ENCODE peak calls at places on chromosomes 13 and 19, in five cellular contexts. One of them, this sample, is unnamed. For H3K4me1, the result is how much of the 10 kb centered on the place peaks cover.

GRCh38 chr19:6350688-6351087 is 10.6 kb upstream of the CLPP start:
- DNase-seq in heart right ventricle: no peak
- DNase-seq in Peyer's patch: no peak
- DNase-seq in mesendoderm: no peak
- DNase-seq in pancreas: no peak
- DNase-seq in this sample: no peak

GRCh38 chr19:41687419-41687818 is 651 bp downstream of the CEACAM7 start:
- DNase-seq in Peyer's patch: no peak
- DNase-seq in pancreas: no peak
- DNase-seq in mesendoderm: no peak
- DNase-seq in heart right ventricle: no peak
- DNase-seq in this sample: no peak

GRCh38 chr13:93217701-93218100 is 8.9 kb upstream of the GPC6 start:
- DNase-seq in mesendoderm: no peak
- DNase-seq in heart right ventricle: no peak
- DNase-seq in pancreas: no peak
- DNase-seq in Peyer's patch: no peak
- DNase-seq in this sample: no peak

GRCh38 chr13:41196620-41197019 is 2.3 kb upstream of the KBTBD7 start:
- DNase-seq in mesendoderm: peak
- DNase-seq in pancreas: no peak
- DNase-seq in Peyer's patch: no peak
- DNase-seq in heart right ventricle: no peak
- DNase-seq in this sample: no peak

GRCh38 chr13:30142502-30143211 is 164.7 kb downstream of the KATNAL1 start:
- DNase-seq in mesendoderm: peak
- DNase-seq in Peyer's patch: no peak
- DNase-seq in pancreas: no peak
- DNase-seq in heart right ventricle: no peak
- DNase-seq in this sample: peak

GRCh38 chr13:34076943-34077703 is 259.2 kb downstream of the RFC3 start:
- DNase-seq in heart right ventricle: no peak
- DNase-seq in pancreas: no peak
- DNase-seq in mesendoderm: peak
- DNase-seq in Peyer's patch: no peak
- DNase-seq in this sample: no peak

GRCh38 chr13:82900453-82900852 is 981.8 kb downstream of the SLITRK1 start:
- DNase-seq in Peyer's patch: no peak
- DNase-seq in mesendoderm: no peak
- DNase-seq in heart right ventricle: no peak
- DNase-seq in pancreas: no peak
- DNase-seq in this sample: no peak

GRCh38 chr13:53250272-53250875 is 221.8 kb downstream of the OLFM4 start:
- DNase-seq in pancreas: no peak
- DNase-seq in heart right ventricle: peak
- DNase-seq in Peyer's patch: no peak
- DNase-seq in mesendoderm: peak
- DNase-seq in this sample: no peak

GRCh38 chr19:40622773-40623075 is 21.6 kb downstream of the LTBP4 start:
- DNase-seq in mesendoderm: no peak
- DNase-seq in pancreas: peak
- DNase-seq in Peyer's patch: no peak
- DNase-seq in heart right ventricle: no peak
- DNase-seq in this sample: no peak

GRCh38 chr19:30391554-30392551 is 19.7 kb downstream of the ZNF536 start:
- DNase-seq in heart right ventricle: no peak
- DNase-seq in pancreas: no peak
- DNase-seq in mesendoderm: peak
- DNase-seq in Peyer's patch: no peak
- DNase-seq in this sample: peak

GRCh38 chr13:66312312-66313087 is 917.6 kb downstream of the PCDH9 start:
- DNase-seq in mesendoderm: no peak
- DNase-seq in Peyer's patch: no peak
- DNase-seq in heart right ventricle: no peak
- DNase-seq in pancreas: no peak
- DNase-seq in this sample: no peak

GRCh38 chr19:47032171-47032811 is 12.7 kb downstream of the NPAS1 start:
- DNase-seq in mesendoderm: peak
- DNase-seq in heart right ventricle: no peak
- DNase-seq in Peyer's patch: peak
- DNase-seq in pancreas: peak
- DNase-seq in this sample: peak

GRCh38 chr13:40812724-40813445 is 23.5 kb downstream of the SLC25A15 start:
- DNase-seq in heart right ventricle: no peak
- DNase-seq in mesendoderm: no peak
- DNase-seq in Peyer's patch: no peak
- DNase-seq in pancreas: peak
- DNase-seq in this sample: no peak

GRCh38 chr13:52809310-52809769 is 39.1 kb downstream of the PCDH8 start:
- DNase-seq in pancreas: peak
- DNase-seq in heart right ventricle: peak
- DNase-seq in Peyer's patch: peak
- DNase-seq in mesendoderm: peak
- DNase-seq in this sample: peak

GRCh38 chr13:86856996-86857395 is 814.2 kb upstream of the SLITRK5 start:
- DNase-seq in Peyer's patch: no peak
- DNase-seq in pancreas: no peak
- DNase-seq in mesendoderm: peak
- DNase-seq in heart right ventricle: no peak
- DNase-seq in this sample: no peak

GRCh38 chr19:44807652-44808462 is 1.0 kb upstream of the BCAM start:
- DNase-seq in pancreas: no peak
- DNase-seq in heart right ventricle: peak
- DNase-seq in Peyer's patch: no peak
- DNase-seq in mesendoderm: peak
- DNase-seq in this sample: peak

GRCh38 chr19:5718032-5718578 is 1.8 kb downstream of the LONP1 start:
- DNase-seq in Peyer's patch: no peak
- DNase-seq in pancreas: no peak
- DNase-seq in heart right ventricle: no peak
- DNase-seq in mesendoderm: no peak
- DNase-seq in this sample: no peak

GRCh38 chr13:40189426-40189825 is 477.0 kb downstream of the FOXO1 start:
- DNase-seq in Peyer's patch: no peak
- DNase-seq in heart right ventricle: no peak
- DNase-seq in mesendoderm: no peak
- DNase-seq in pancreas: no peak
- DNase-seq in this sample: no peak

GRCh38 chr13:20371825-20372224 is 139.7 kb upstream of the GJB6 start:
- DNase-seq in Peyer's patch: no peak
- DNase-seq in pancreas: no peak
- DNase-seq in mesendoderm: no peak
- DNase-seq in heart right ventricle: no peak
- DNase-seq in this sample: no peak
- H3K4me1 ChIP-seq in Peyer's patch: under half
- H3K4me1 ChIP-seq in pancreas: under half
- H3K4me1 ChIP-seq in mesendoderm: under half
- H3K4me1 ChIP-seq in heart right ventricle: under half
- H3K4me1 ChIP-seq in this sample: under half

GRCh38 chr13:50389726-50390125 is 374.5 kb downstream of the KCNRG start:
- DNase-seq in Peyer's patch: no peak
- DNase-seq in pancreas: no peak
- DNase-seq in mesendoderm: no peak
- DNase-seq in heart right ventricle: no peak
- DNase-seq in this sample: no peak

GRCh38 chr13:50386527-50387123 is 371.4 kb downstream of the KCNRG start:
- DNase-seq in heart right ventricle: no peak
- DNase-seq in pancreas: no peak
- DNase-seq in mesendoderm: peak
- DNase-seq in Peyer's patch: no peak
- DNase-seq in this sample: no peak

GRCh38 chr13:50384724-50385123 is 369.5 kb downstream of the KCNRG start:
- DNase-seq in pancreas: no peak
- DNase-seq in mesendoderm: no peak
- DNase-seq in Peyer's patch: no peak
- DNase-seq in heart right ventricle: no peak
- DNase-seq in this sample: no peak

GRCh38 chr13:50388481-50388880 is 373.2 kb downstream of the KCNRG start:
- DNase-seq in pancreas: no peak
- DNase-seq in Peyer's patch: no peak
- DNase-seq in mesendoderm: no peak
- DNase-seq in heart right ventricle: no peak
- DNase-seq in this sample: no peak

DNA sequence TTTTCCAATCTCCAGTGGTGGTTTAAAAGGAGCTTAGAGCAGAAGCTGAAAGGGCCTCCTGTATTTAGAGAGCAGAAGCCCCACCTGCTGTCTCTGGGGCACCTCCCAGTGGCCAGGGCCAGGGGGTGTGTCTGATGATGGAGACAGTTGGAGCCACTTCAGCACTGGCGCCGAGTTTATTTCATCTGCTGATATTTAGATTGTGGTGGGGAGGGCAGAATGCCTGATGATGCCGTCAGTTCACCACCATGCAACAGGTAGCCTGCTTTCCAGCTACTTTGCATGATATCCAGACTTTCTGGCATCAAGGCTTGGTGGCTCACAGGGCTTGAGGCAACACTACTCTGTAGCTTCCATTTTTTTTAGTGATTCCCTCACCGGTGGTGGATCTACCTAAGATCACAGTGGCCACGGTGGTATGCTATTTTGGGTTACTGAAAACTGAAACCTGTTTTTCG is 371.9 kb downstream of the KCNRG start:
- DNase-seq in mesendoderm: peak
- DNase-seq in heart right ventricle: peak
- DNase-seq in Peyer's patch: peak
- DNase-seq in pancreas: peak
- DNase-seq in this sample: no peak
- H3K4me1 ChIP-seq in mesendoderm: under half
- H3K4me1 ChIP-seq in heart right ventricle: under half
- H3K4me1 ChIP-seq in Peyer's patch: under half
- H3K4me1 ChIP-seq in pancreas: under half
- H3K4me1 ChIP-seq in this sample: under half

GRCh38 chr19:12792048-12792852 is 964 bp downstream of the JUNB start:
- DNase-seq in Peyer's patch: peak
- DNase-seq in pancreas: peak
- DNase-seq in mesendoderm: peak
- DNase-seq in heart right ventricle: peak
- DNase-seq in this sample: peak

GRCh38 chr19:12792853-12793289 is 1.6 kb downstream of the JUNB start:
- DNase-seq in Peyer's patch: no peak
- DNase-seq in heart right ventricle: no peak
- DNase-seq in pancreas: no peak
- DNase-seq in mesendoderm: no peak
- DNase-seq in this sample: no peak

GRCh38 chr19:12790628-12791344 is 500 bp upstream of the JUNB start:
- DNase-seq in Peyer's patch: no peak
- DNase-seq in pancreas: no peak
- DNase-seq in mesendoderm: no peak
- DNase-seq in heart right ventricle: no peak
- DNase-seq in this sample: no peak

GRCh38 chr19:12789904-12790619 is 1.2 kb upstream of the JUNB start:
- DNase-seq in pancreas: peak
- DNase-seq in Peyer's patch: peak
- DNase-seq in heart right ventricle: peak
- DNase-seq in mesendoderm: peak
- DNase-seq in this sample: peak

GRCh38 chr19:12791345-12792047 is at the start of gene JUNB:
- DNase-seq in heart right ventricle: peak
- DNase-seq in Peyer's patch: peak
- DNase-seq in pancreas: peak
- DNase-seq in mesendoderm: peak
- DNase-seq in this sample: peak
- H3K4me1 ChIP-seq in heart right ventricle: half or more
- H3K4me1 ChIP-seq in Peyer's patch: under half
- H3K4me1 ChIP-seq in pancreas: under half
- H3K4me1 ChIP-seq in mesendoderm: under half
- H3K4me1 ChIP-seq in this sample: half or more

DNA sequence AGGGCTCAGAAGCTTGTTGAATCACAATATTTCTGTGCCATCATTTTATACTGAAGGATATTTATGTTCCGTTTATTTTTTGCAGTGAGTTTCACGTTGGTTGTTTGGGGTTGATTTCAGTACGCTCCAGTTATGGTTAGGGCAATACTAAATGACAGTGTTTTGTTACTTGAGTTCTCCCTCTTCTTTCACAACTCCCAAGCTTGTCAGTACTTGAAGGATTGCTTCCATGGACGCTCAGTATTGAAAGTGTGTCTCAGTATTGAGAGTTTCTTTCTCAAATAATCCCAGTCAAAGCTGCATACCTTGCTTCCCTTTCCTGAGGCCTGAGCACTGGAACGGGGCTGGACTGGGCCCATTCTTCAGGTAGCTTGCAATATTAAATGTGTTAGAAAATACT is 38.9 kb downstream of the LACC1 start:
- DNase-seq in heart right ventricle: no peak
- DNase-seq in mesendoderm: no peak
- DNase-seq in Peyer's patch: no peak
- DNase-seq in pancreas: no peak
- DNase-seq in this sample: no peak
- H3K4me1 ChIP-seq in heart right ventricle: under half
- H3K4me1 ChIP-seq in mesendoderm: under half
- H3K4me1 ChIP-seq in Peyer's patch: under half
- H3K4me1 ChIP-seq in pancreas: under half
- H3K4me1 ChIP-seq in this sample: under half

DNA sequence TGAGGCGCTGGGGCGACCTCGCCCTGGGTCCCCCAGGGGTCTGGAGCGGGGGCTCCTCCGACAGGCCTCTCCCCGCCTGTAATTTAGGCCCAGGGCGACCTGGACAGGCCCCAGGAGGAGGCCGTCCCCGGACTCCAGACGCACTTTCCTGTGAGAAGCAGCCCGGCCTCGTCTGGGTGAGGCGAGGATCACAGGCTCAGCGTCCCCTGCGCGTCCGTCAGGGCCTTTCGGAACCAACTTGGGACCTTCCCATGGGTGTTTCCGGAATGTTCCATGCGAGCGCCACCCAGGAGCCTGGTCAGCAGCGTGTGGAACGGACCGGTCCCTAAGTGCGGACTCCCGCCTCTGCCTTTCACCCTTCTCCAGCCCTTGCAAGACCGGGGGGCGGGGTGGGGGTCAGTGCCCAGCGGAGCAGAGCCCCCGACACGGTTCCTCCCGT is 1.0 kb upstream of the GRTP1 start:
- DNase-seq in heart right ventricle: no peak
- DNase-seq in mesendoderm: no peak
- DNase-seq in pancreas: peak
- DNase-seq in Peyer's patch: no peak
- DNase-seq in this sample: no peak
- H3K4me1 ChIP-seq in heart right ventricle: under half
- H3K4me1 ChIP-seq in mesendoderm: under half
- H3K4me1 ChIP-seq in pancreas: under half
- H3K4me1 ChIP-seq in Peyer's patch: under half
- H3K4me1 ChIP-seq in this sample: under half

DNA sequence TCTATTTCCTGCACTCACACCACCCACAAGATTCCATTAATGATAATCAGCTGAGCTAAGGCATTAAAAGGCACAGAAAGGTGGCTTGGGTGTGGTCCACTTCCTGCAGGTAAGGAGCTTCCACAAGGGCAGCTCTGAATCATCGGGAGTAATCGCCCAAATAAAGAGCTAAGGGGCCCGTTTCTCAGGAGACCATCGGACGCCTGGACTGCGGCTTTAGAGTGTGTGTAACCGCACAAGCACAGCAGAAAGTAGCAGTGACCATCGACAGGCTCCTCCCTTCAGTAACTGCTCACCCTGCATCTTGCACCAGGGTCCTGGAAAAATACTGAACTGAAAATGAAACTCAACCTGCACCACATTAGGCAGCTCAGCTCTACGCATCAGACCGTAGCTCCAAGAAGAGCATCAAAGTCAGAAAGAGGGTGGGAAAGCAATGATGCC is 6.0 kb downstream of the STK24 start:
- DNase-seq in Peyer's patch: peak
- DNase-seq in mesendoderm: no peak
- DNase-seq in pancreas: no peak
- DNase-seq in heart right ventricle: no peak
- DNase-seq in this sample: peak
- H3K4me1 ChIP-seq in Peyer's patch: under half
- H3K4me1 ChIP-seq in mesendoderm: under half
- H3K4me1 ChIP-seq in pancreas: half or more
- H3K4me1 ChIP-seq in heart right ventricle: half or more
- H3K4me1 ChIP-seq in this sample: half or more